ENCODE peak calls at places on chromosomes 5 and 9, in ten cellular contexts. C is AG09319, D is pancreas, O is progenitor cell of endocrine pancreas, U is heart left ventricle, A is colonic mucosa, I is GM12878, Q is Peyer's patch, Y is A549, S is Calu3. M is an unnamed sample.
A peak's percentile ranks its signal among the peaks of the same experiment; 100 is the strongest.

GRCh38 chr5:144352318-144352717 is 181.6 kb downstream of the KCTD16 start:
- DNase-seq in Q (no peak), Y (no peak), A (no peak), C (no peak), O (no peak), D (no peak), I (no peak), S (no peak), U (no peak), M (no peak)

GRCh38 chr9:137422668-137423000 is 328 bp downstream of the EXD3 start:
- DNase-seq in Y (no peak), O (no peak), S (peak; percentile 34), C (no peak), D (peak; percentile 55), Q (no peak), A (peak; percentile 59), I (no peak), U (peak; percentile 39), M (no peak)

GRCh38 chr9:130423272-130423671 is 21.5 kb upstream of the ASS1 start:
- DNase-seq in O (no peak), C (no peak), Y (no peak), D (no peak), I (no peak), S (no peak), Q (no peak), U (peak; percentile 85), A (no peak), M (no peak)

GRCh38 chr5:109388407-109388806 is 21.4 kb downstream of the PJA2 start:
- DNase-seq in Y (no peak), I (no peak), Q (no peak), S (no peak), C (no peak), O (no peak), D (no peak), A (no peak), U (no peak), M (no peak)

GRCh38 chr5:1642221-1642620 is 118.5 kb upstream of the LPCAT1 start:
- DNase-seq in A (no peak), O (no peak), Y (no peak), U (no peak), C (no peak), S (no peak), D (no peak), Q (no peak), I (no peak), M (no peak)

GRCh38 chr5:79865588-79865987 is 125.5 kb downstream of the MTX3 start:
- DNase-seq in S (no peak), Y (no peak), D (no peak), Q (no peak), A (no peak), I (no peak), U (no peak), C (no peak), O (no peak), M (no peak)

GRCh38 chr5:157463621-157464407 is 3.8 kb downstream of the NIPAL4 start:
- DNase-seq in O (no peak), A (no peak), S (no peak), U (no peak), Q (no peak), Y (peak; percentile 52), C (no peak), I (no peak), D (no peak), M (no peak)

GRCh38 chr5:152070591-152070990 is 145.9 kb upstream of the GLRA1 start:
- DNase-seq in Q (no peak), S (no peak), D (no peak), I (no peak), O (no peak), U (no peak), C (no peak), Y (no peak), A (no peak), M (no peak)

GRCh38 chr9:136837146-136837855 is 5.0 kb upstream of the AJM1 start:
- DNase-seq in Y (no peak), D (no peak), O (no peak), S (no peak), C (no peak), A (no peak), U (no peak), Q (no peak), I (no peak), M (no peak)

GRCh38 chr5:104793452-104794120 is 1231.0 kb upstream of the NUDT12 start:
- DNase-seq in C (no peak), A (peak; percentile 54), O (no peak), I (no peak), Y (no peak), U (no peak), D (no peak), S (no peak), Q (no peak), M (no peak)

GRCh38 chr9:86186696-86187095 is 72.8 kb downstream of the C9orf153 start:
- DNase-seq in C (no peak), Y (no peak), A (no peak), D (no peak), U (no peak), O (no peak), Q (no peak), I (no peak), S (no peak), M (no peak)

GRCh38 chr5:180860273-180860886 is 696 bp downstream of the ZFP62 start:
- DNase-seq in Q (peak; percentile 74), O (peak; percentile 22), U (no peak), D (no peak), Y (peak; percentile 82), A (peak; percentile 44), C (no peak), S (peak; percentile 36), I (no peak), M (no peak)

GRCh38 chr9:17532461-17532860 is 46.4 kb upstream of the SH3GL2 start:
- DNase-seq in A (no peak), S (no peak), U (no peak), O (no peak), D (no peak), Q (no peak), I (no peak), C (no peak), Y (no peak), M (no peak)

GRCh38 chr5:175687231-175687701 is 29.4 kb downstream of the HRH2 start:
- DNase-seq in S (no peak), C (no peak), Q (no peak), O (no peak), U (peak; percentile 95), Y (no peak), D (peak; percentile 46), A (no peak), I (no peak), M (no peak)

GRCh38 chr9:34957492-34958410 is at the start of gene PHF24:
- DNase-seq in C (no peak), O (peak; percentile 24), U (no peak), D (no peak), Y (no peak), A (no peak), S (peak; percentile 3), Q (no peak), I (no peak), M (no peak)
- TF ChIP-seq CTCF in C (no peak), O (peak; percentile 8), U (peak; percentile 18), D (no peak), Y (no peak), A (no peak), S (no peak), Q (peak; percentile 15), I (no peak), M (no peak)

DNA sequence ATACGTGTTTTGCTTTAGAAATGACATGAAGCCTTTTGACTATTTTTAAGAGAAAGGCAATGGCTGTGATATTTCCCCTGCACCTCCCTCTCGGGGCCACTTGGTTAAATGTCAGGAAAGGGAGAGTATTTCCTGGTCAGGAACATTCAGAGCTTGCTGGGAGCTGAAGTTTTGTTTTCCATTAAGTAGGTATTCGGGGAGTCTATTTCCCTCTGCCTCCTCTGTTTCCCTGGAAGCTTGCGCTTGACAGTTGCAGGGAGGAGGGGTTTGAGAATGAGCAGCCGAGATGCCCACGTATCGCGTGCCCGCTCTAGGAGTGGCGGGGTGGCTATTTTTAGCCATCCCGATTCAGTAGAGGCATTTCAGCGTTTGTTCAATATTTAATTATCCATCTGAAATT is 6.7 kb downstream of the DAB2IP start:
- DNase-seq in Y (no peak), U (peak; percentile 71), D (no peak), Q (no peak), O (no peak), I (no peak), S (no peak), C (no peak), A (no peak), M (no peak)
- TF ChIP-seq CTCF in Y (no peak), U (peak; percentile 22), D (no peak), Q (no peak), O (no peak), I (no peak), S (no peak), C (no peak), A (no peak), M (no peak)

DNA sequence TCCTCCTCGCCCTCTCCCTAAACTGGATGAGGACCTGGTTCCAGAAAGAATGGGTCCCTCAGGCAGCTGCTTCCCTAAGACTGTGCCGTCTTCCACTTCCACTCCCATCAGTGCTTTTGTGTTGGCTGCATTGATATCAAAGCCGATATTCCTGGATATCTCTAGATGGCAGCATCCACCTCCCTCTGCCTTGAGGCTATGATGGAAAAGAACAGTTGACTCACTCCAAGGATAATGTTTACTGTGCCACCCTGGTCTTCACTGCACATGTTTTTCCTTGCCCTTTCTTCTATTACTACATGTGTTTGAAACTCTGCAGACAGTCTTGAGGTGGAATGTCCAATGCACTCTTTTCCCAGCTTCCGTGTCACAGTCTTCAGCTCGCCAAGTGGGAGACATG is 211.6 kb downstream of the MAST4 start:
- DNase-seq in I (no peak), Q (no peak), O (no peak), D (no peak), U (no peak), C (peak; percentile 2), Y (peak; percentile 73), A (peak; percentile 28), S (peak; percentile 42), M (no peak)
- TF ChIP-seq CTCF in I (no peak), Q (peak; percentile 43), O (no peak), D (no peak), U (peak; percentile 43), C (peak; percentile 49), Y (peak; percentile 78), A (peak; percentile 9), S (peak; percentile 24), M (no peak)

GRCh38 chr9:124480621-124480981 is 26.6 kb downstream of the NR5A1 start:
- DNase-seq in S (peak; percentile 29), A (no peak), D (no peak), Y (peak; percentile 53), Q (no peak), U (no peak), I (no peak), C (no peak), O (no peak), M (no peak)
- TF ChIP-seq CTCF in S (no peak), A (peak; percentile 37), D (no peak), Y (peak; percentile 61), Q (peak; percentile 25), U (peak; percentile 45), I (peak; percentile 43), C (peak; percentile 25), O (peak; percentile 53), M (no peak)

M was measured in lung.